ENCODE peak calls at places on chromosome 14, in four cellular contexts. One of them, this sample, is unnamed.

GRCh38 chr14:31263485-31264133 is 56.0 kb upstream of the HECTD1 start:
- DNase-seq in right atrium auricular region: peak
- DNase-seq in body of pancreas: peak
- DNase-seq in mesenchymal stem cell: peak
- DNase-seq in this sample: no peak

GRCh38 chr14:61561144-61561543 is 134.2 kb upstream of the HIF1A start:
- DNase-seq in right atrium auricular region: no peak
- DNase-seq in mesenchymal stem cell: peak
- DNase-seq in body of pancreas: no peak
- DNase-seq in this sample: peak

GRCh38 chr14:103087343-103087835 is 3.4 kb downstream of the LBHD2 start:
- DNase-seq in mesenchymal stem cell: no peak
- DNase-seq in body of pancreas: no peak
- DNase-seq in right atrium auricular region: no peak
- DNase-seq in this sample: no peak

GRCh38 chr14:20400965-20401593 is 12.2 kb downstream of the TEP1 start:
- DNase-seq in mesenchymal stem cell: no peak
- DNase-seq in right atrium auricular region: no peak
- DNase-seq in body of pancreas: no peak
- DNase-seq in this sample: no peak

GRCh38 chr14:37036669-37037341 is 135.6 kb downstream of the SLC25A21 start:
- DNase-seq in right atrium auricular region: no peak
- DNase-seq in mesenchymal stem cell: no peak
- DNase-seq in body of pancreas: no peak
- DNase-seq in this sample: no peak

GRCh38 chr14:92951912-92952471 is 29.0 kb downstream of the CHGA start:
- DNase-seq in right atrium auricular region: peak
- DNase-seq in body of pancreas: peak
- DNase-seq in mesenchymal stem cell: peak
- DNase-seq in this sample: peak

GRCh38 chr14:23816371-23816770 is 137.2 kb upstream of the DHRS4 start:
- DNase-seq in body of pancreas: no peak
- DNase-seq in right atrium auricular region: no peak
- DNase-seq in mesenchymal stem cell: no peak
- DNase-seq in this sample: no peak

GRCh38 chr14:72633551-72633950 is 260.4 kb downstream of the DPF3 start:
- DNase-seq in mesenchymal stem cell: no peak
- DNase-seq in body of pancreas: no peak
- DNase-seq in right atrium auricular region: no peak
- DNase-seq in this sample: no peak

GRCh38 chr14:81366259-81366658 is 33.9 kb downstream of the STON2 start:
- DNase-seq in mesenchymal stem cell: no peak
- DNase-seq in body of pancreas: no peak
- DNase-seq in right atrium auricular region: no peak
- DNase-seq in this sample: no peak

GRCh38 chr14:46250113-46250703 is 401.4 kb downstream of the RPL10L start:
- DNase-seq in body of pancreas: no peak
- DNase-seq in right atrium auricular region: no peak
- DNase-seq in mesenchymal stem cell: peak
- DNase-seq in this sample: peak

GRCh38 chr14:94412671-94413638 is 24.6 kb upstream of the SERPINA1 start:
- DNase-seq in mesenchymal stem cell: no peak
- DNase-seq in body of pancreas: no peak
- DNase-seq in right atrium auricular region: no peak
- DNase-seq in this sample: no peak

GRCh38 chr14:55450124-55450523 is 9.7 kb upstream of the TBPL2 start:
- DNase-seq in body of pancreas: no peak
- DNase-seq in right atrium auricular region: no peak
- DNase-seq in mesenchymal stem cell: no peak
- DNase-seq in this sample: no peak

GRCh38 chr14:101914083-101914482 is 50.3 kb upstream of the DYNC1H1 start:
- DNase-seq in body of pancreas: no peak
- DNase-seq in mesenchymal stem cell: no peak
- DNase-seq in right atrium auricular region: no peak
- DNase-seq in this sample: no peak

GRCh38 chr14:47044841-47045240 is 393.3 kb upstream of the RPL10L start:
- DNase-seq in mesenchymal stem cell: peak
- DNase-seq in right atrium auricular region: no peak
- DNase-seq in body of pancreas: no peak
- DNase-seq in this sample: peak

DNA sequence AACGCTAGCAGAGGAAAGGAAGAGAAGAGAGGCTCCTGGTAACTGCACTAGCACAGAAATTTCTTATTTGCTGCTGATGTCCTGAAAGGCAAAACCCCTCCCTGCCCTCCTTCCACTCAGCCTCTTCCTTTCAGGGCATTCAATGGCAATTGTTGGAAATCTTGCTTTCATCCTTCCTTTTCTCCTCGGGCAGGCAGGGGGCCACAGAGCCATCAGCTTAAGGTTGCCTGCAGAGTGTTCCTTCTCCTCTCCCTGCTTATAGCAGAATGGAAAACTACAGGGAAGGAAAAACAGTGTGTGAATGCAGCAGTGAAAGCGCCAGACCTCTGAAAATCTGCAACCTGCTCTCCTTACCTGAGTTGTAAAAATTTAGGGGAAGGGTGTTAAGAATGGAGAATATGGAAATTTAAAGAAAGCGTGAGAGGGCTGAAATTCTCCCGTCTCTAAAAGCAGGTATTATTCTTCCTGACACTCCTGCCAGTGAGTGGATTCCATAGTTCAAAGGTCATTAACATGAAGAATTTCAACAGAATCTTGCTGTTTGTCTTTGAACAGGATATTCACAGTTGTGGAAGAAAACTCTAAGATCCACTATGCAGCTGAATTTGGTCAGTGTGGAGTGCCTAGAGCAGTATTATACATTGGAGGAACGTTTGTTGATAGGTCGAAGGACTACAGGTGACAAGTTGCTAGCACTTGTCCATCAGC is 348.8 kb downstream of the KCNH5 start:
- DNase-seq in body of pancreas: no peak
- DNase-seq in right atrium auricular region: no peak
- DNase-seq in mesenchymal stem cell: peak
- DNase-seq in this sample: no peak
- H3K4me3 ChIP-seq in body of pancreas: no peak
- H3K4me3 ChIP-seq in right atrium auricular region: no peak
- H3K4me3 ChIP-seq in mesenchymal stem cell: no peak
- H3K4me3 ChIP-seq in this sample: no peak

DNA sequence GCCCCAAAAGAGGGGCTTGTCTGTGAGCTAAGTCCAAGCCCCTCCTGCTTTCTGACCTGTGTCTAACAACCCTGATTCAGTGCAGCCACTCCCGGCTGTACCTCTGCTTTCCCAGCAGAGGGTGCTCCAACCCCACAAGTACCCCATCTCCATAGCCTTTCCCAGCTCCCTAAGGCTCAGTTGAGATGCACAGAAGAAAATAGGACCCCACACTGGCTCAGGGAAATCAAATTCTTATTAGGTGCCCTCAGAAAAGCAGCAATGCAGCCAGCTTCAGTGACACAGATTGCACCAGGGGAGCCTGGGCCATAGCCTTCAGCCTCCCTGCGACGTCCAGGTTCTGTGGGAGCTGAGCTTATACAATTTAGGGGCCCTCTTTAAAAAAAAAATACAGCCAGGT is 49.9 kb downstream of the LRRC74A start:
- DNase-seq in mesenchymal stem cell: peak
- DNase-seq in body of pancreas: peak
- DNase-seq in right atrium auricular region: peak
- DNase-seq in this sample: peak
- H3K4me3 ChIP-seq in mesenchymal stem cell: no peak
- H3K4me3 ChIP-seq in body of pancreas: no peak
- H3K4me3 ChIP-seq in right atrium auricular region: no peak
- H3K4me3 ChIP-seq in this sample: no peak

GRCh38 chr14:105418269-105419054 is 1.2 kb upstream of the MTA1 start:
- DNase-seq in mesenchymal stem cell: no peak
- DNase-seq in body of pancreas: no peak
- DNase-seq in right atrium auricular region: no peak
- DNase-seq in this sample: no peak
- H3K4me3 ChIP-seq in mesenchymal stem cell: peak
- H3K4me3 ChIP-seq in body of pancreas: no peak
- H3K4me3 ChIP-seq in right atrium auricular region: peak
- H3K4me3 ChIP-seq in this sample: no peak

DNA sequence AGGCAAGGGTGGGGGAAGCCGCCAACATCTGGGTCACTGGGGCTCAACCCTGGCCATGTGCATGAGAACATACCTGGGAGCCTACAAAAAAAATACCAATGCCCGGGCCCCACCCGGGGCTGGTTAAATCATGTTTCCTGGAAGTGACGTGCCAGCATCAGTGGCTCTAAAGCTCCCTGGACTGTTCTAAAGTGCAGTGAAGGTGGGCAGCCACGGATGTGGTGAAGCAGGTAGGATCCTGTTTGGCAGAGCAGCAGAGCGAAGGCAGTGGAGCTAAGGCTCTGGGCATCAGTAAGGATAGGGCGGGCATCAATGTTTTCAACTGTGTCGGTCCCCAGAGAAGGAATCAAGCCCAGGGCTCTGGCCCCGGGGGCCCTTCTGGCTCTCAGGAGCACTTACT is 525 bp upstream of the GPR68 start:
- DNase-seq in body of pancreas: peak
- DNase-seq in right atrium auricular region: no peak
- DNase-seq in mesenchymal stem cell: no peak
- DNase-seq in this sample: no peak
- H3K4me3 ChIP-seq in body of pancreas: no peak
- H3K4me3 ChIP-seq in right atrium auricular region: no peak
- H3K4me3 ChIP-seq in mesenchymal stem cell: peak
- H3K4me3 ChIP-seq in this sample: no peak